ENCODE peak calls at places on chromosomes 16 and 17, in five cellular contexts. Z is pancreas, X is foreskin fibroblast, M is tibial artery, G is Peyer's patch. B is an unnamed sample.

GRCh38 chr16:19505600-19506303 is 16.1 kb downstream of the GDE1 start:
- DNase-seq in Z (no peak), G (no peak), M (no peak), X (peak), B (no peak)

GRCh38 chr16:49986351-49987124 is 38.5 kb upstream of the CNEP1R1 start:
- DNase-seq in Z (no peak), M (no peak), G (no peak), X (peak), B (no peak)

GRCh38 chr17:41865596-41865893 is 322 bp upstream of the KLHL11 start:
- DNase-seq in Z (no peak), G (no peak), M (no peak), X (no peak), B (no peak)

GRCh38 chr17:27384721-27385120 is 71.5 kb upstream of the KSR1 start:
- DNase-seq in Z (no peak), X (peak), G (no peak), M (no peak), B (no peak)

GRCh38 chr17:39746145-39746461 is 8.4 kb downstream of the GRB7 start:
- DNase-seq in Z (no peak), G (no peak), X (no peak), M (no peak), B (no peak)

GRCh38 chr16:2799205-2799851 is 1.1 kb downstream of the PRSS41 start:
- DNase-seq in X (no peak), Z (no peak), M (no peak), G (no peak), B (no peak)

GRCh38 chr17:52754838-52755237 is 596.3 kb upstream of the CA10 start:
- DNase-seq in Z (no peak), X (no peak), M (no peak), G (no peak), B (no peak)

GRCh38 chr17:46950615-46950996 is 27.6 kb downstream of the GOSR2 start:
- DNase-seq in X (no peak), M (no peak), Z (no peak), G (no peak), B (no peak)

GRCh38 chr17:3029213-3029913 is 34.0 kb downstream of the OR1D5 start:
- DNase-seq in X (no peak), M (peak), Z (no peak), G (no peak), B (no peak)

GRCh38 chr16:50539053-50539615 is 9.1 kb upstream of the NKD1 start:
- DNase-seq in X (no peak), G (no peak), Z (no peak), M (no peak), B (no peak)

GRCh38 chr17:77720946-77721822 is 237.3 kb upstream of the TNRC6C start:
- DNase-seq in Z (no peak), X (no peak), M (no peak), G (no peak), B (no peak)

GRCh38 chr17:72491102-72491501 is 370.3 kb downstream of the SOX9 start:
- DNase-seq in G (no peak), X (no peak), Z (no peak), M (no peak), B (no peak)

GRCh38 chr17:50149425-50150353 is 788 bp downstream of the PPP1R9B start:
- DNase-seq in Z (peak), G (peak), X (peak), M (peak), B (no peak)

GRCh38 chr17:32191306-32191705 is 49.0 kb downstream of the RHOT1 start:
- DNase-seq in G (no peak), X (peak), Z (no peak), M (no peak), B (peak)

GRCh38 chr16:11268921-11269375 is at the start of gene TNP2:
- DNase-seq in X (no peak), G (no peak), Z (no peak), M (no peak), B (no peak)

GRCh38 chr17:9402590-9403199 is 172.9 kb downstream of the STX8 start:
- DNase-seq in Z (no peak), M (no peak), X (peak), G (no peak), B (peak)

GRCh38 chr16:19843371-19843770 is 41.3 kb downstream of the GPRC5B start:
- DNase-seq in M (no peak), Z (no peak), G (no peak), X (peak), B (peak)

GRCh38 chr17:35121315-35121714 is at the start of gene FNDC8:
- DNase-seq in M (no peak), X (no peak), G (no peak), Z (no peak), B (no peak)

GRCh38 chr17:35119370-35120185 is at the start of gene RAD51D:
- DNase-seq in Z (peak), G (peak), M (peak), X (peak), B (peak)

GRCh38 chr17:35116845-35117244 is 2.8 kb downstream of the RAD51D start:
- DNase-seq in G (no peak), X (no peak), M (no peak), Z (no peak), B (no peak)

DNA sequence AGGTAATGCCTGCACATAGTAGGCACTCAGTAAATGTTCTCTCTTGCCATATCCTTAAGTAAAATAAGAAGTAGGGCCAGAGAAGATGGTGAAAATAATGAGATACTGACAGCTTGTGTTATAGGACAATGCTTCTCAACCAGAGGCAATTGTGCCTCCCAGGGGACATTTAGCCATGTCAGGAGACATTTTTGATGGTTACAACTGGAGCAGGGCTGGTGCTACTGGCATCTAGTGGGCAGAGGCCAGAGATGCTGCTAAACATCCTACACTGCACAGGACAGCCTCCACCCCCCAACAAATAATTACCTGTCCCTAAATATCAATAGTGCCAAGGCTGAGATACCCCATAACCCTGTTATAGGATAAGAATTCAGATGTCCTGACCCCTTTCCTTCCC is 1.7 kb downstream of the RAD51D start:
- DNase-seq in G (no peak), X (peak), Z (no peak), M (no peak), B (peak)
- TF ChIP-seq CTCF in G (no peak), X (peak), Z (no peak), M (no peak), B (peak)

DNA sequence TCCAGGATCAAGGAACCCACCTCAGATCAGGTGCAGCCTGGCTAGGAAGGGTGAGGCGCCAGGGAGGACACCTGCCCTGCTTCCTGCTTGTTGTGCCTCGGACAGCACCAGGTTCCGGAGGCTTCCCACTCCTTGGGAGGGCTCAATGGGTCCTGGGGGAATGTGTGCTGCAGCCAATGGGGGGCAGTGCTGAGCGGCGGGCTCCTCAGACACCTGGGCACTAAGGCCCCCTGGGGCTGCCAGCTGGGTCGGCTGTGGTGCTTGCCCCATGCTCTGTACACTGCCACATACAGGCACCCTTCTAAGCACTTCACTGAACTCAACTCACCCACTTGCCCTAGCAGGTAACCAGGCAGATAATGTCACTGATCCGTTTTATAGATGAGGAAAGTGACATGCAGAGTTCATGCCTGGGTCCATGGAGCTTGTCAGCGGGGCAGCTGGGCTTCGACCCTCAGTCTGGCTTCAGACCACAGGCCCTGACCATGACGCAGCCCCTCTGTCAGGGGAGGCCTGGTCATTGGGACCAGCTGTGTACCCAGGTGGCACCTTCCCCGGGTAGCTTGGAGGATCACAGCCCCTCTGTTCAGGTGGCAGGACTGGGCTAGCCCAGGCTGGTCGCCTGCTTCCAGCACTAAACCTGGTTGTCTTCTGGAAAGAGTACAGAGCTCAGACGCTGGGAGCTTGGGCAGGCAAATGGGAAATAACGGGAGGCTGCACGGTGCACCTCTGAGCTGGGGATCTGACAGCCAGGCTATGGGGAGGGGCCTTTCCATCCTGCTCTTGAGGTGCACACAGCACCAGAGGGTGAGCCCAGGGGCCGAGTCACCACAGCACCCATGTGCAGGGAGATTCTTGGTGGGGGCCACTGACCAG is 8.2 kb downstream of the FN3K start:
- DNase-seq in M (no peak), G (no peak), Z (no peak), X (no peak), B (no peak)
- TF ChIP-seq CTCF in M (no peak), G (no peak), Z (no peak), X (no peak), B (no peak)

GRCh38 chr16:28549301-28549899 is 4.3 kb upstream of the SGF29 start:
- DNase-seq in X (peak), G (no peak), M (no peak), Z (no peak), B (peak)
- TF ChIP-seq CTCF in X (peak), G (peak), M (peak), Z (peak), B (peak)

DNA sequence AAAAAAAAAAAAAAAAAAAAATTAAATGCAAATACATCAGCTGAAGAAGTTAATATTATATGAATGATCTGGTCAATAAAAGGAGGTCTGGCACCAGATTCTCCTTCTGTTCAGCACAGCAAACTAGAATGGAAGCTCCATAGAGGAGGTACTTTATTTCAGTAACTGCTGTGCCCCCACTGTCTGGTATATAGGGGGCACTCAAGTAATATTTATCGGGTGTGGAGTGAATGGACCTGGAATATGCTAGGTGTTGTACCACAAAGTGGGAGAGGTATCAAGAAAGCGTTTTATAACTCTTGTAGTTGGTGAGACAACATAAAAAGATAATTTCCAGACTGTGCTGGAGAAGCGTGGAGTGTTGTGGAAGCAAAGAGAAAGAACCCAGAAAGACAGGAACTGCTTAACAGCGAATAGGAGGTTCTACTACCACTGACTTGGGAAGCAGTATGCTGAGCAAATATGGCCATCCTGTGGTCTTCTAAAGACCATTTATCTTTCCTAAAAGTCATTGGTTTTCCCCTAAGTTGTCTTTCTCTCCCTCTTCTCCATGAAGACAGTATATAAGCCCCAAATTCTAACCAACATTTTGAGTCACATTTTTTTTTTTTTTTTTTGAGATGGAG is 12.2 kb upstream of the PRKCA start:
- DNase-seq in G (no peak), Z (no peak), X (no peak), M (no peak), B (no peak)
- TF ChIP-seq CTCF in G (no peak), Z (no peak), X (peak), M (peak), B (peak)

GRCh38 chr16:71500964-71501363 is 11.8 kb upstream of the ZNF19 start:
- DNase-seq in X (no peak), Z (no peak), G (no peak), M (no peak), B (no peak)
- TF ChIP-seq CTCF in X (no peak), Z (no peak), G (no peak), M (no peak), B (peak)

GRCh38 chr16:89334050-89334449 is 116.5 kb downstream of the ZNF778 start:
- DNase-seq in M (peak), X (no peak), Z (no peak), G (no peak), B (no peak)

GRCh38 chr16:89332248-89333245 is 115.0 kb downstream of the ZNF778 start:
- DNase-seq in M (peak), X (peak), Z (no peak), G (no peak), B (no peak)

GRCh38 chr16:89335803-89336485 is 118.4 kb downstream of the ZNF778 start:
- DNase-seq in G (no peak), M (no peak), Z (no peak), X (peak), B (no peak)

GRCh38 chr16:89334461-89334860 is 117.0 kb downstream of the ZNF778 start:
- DNase-seq in X (no peak), Z (no peak), M (peak), G (no peak), B (no peak)

GRCh38 chr16:89334988-89335802 is 117.7 kb downstream of the ZNF778 start:
- DNase-seq in Z (no peak), M (peak), X (no peak), G (no peak), B (no peak)
- TF ChIP-seq CTCF in Z (no peak), M (no peak), X (no peak), G (no peak), B (peak)

GRCh38 chr16:87178977-87179376 is 138.2 kb downstream of the C16orf95 start:
- DNase-seq in G (no peak), Z (no peak), M (no peak), X (no peak), B (peak)

GRCh38 chr16:87176735-87177134 is 140.5 kb downstream of the C16orf95 start:
- DNase-seq in M (no peak), G (no peak), X (no peak), Z (no peak), B (no peak)

GRCh38 chr16:87180069-87180468 is 137.1 kb downstream of the C16orf95 start:
- DNase-seq in M (no peak), X (no peak), G (no peak), Z (no peak), B (no peak)

GRCh38 chr16:87177627-87178026 is 139.6 kb downstream of the C16orf95 start:
- DNase-seq in X (no peak), M (no peak), Z (no peak), G (no peak), B (no peak)

GRCh38 chr16:87178177-87178863 is 138.9 kb downstream of the C16orf95 start:
- DNase-seq in X (peak), Z (no peak), M (no peak), G (no peak), B (no peak)
- TF ChIP-seq CTCF in X (no peak), Z (no peak), M (no peak), G (no peak), B (no peak)